ENCODE peak calls at places on chromosomes 13 and 19, in four cellular contexts. L, Z, I and K are unnamed samples.

GRCh38 chr19:19627442-19627715 is 641 bp downstream of the LPAR2 start:
- DNase-seq in L (no peak), Z (no peak), I (no peak), K (no peak)

GRCh38 chr13:78649997-78650724 is 8.8 kb downstream of the OBI1 start:
- DNase-seq in L (no peak), Z (no peak), I (no peak), K (no peak)

GRCh38 chr19:623175-623916 is 10.0 kb downstream of the POLRMT start:
- DNase-seq in L (no peak), I (no peak), Z (no peak), K (no peak)

GRCh38 chr13:96003304-96003703 is 49.9 kb downstream of the UGGT2 start:
- DNase-seq in Z (peak; percentile 29), I (no peak), L (no peak), K (no peak)

GRCh38 chr13:60226507-60226906 is 62.8 kb upstream of the DIAPH3 start:
- DNase-seq in Z (peak; percentile 53), I (no peak), L (peak; percentile 70), K (no peak)

GRCh38 chr13:25111557-25111956 is 15.6 kb downstream of the PABPC3 start:
- DNase-seq in I (no peak), Z (no peak), L (no peak), K (no peak)

GRCh38 chr19:5343848-5344247 is 3.2 kb upstream of the PTPRS start:
- DNase-seq in L (no peak), I (no peak), Z (peak; percentile 56), K (no peak)

GRCh38 chr13:105334211-105334610 is 1201.3 kb downstream of the EFNB2 start:
- DNase-seq in Z (peak; percentile 41), L (no peak), I (no peak), K (no peak)

GRCh38 chr19:21128901-21129698 is 12.7 kb upstream of the ZNF431 start:
- DNase-seq in Z (peak; percentile 7), I (no peak), L (no peak), K (no peak)

GRCh38 chr13:42574011-42574410 is at the start of gene TNFSF11:
- DNase-seq in I (no peak), Z (peak; percentile 10), L (no peak), K (peak; percentile 71)

GRCh38 chr13:21232196-21232595 is 55.7 kb downstream of the MRPL57 start:
- DNase-seq in Z (peak; percentile 51), L (no peak), I (no peak), K (no peak)

GRCh38 chr19:19627716-19628498 is at the start of gene LPAR2:
- DNase-seq in I (no peak), L (no peak), Z (no peak), K (peak; percentile 87)

GRCh38 chr13:46062190-46062589 is 9.6 kb upstream of the ZC3H13 start:
- DNase-seq in L (no peak), Z (peak; percentile 24), I (no peak), K (no peak)

GRCh38 chr13:62747629-62748028 is 1332.0 kb upstream of the PCDH20 start:
- DNase-seq in I (no peak), L (peak; percentile 61), Z (no peak), K (no peak)

GRCh38 chr13:99878921-99879610 is 92.5 kb downstream of the ZIC5 start:
- DNase-seq in Z (no peak), L (no peak), I (no peak), K (no peak)

GRCh38 chr19:3367572-3368440 is 1.4 kb downstream of the NFIC start:
- DNase-seq in I (no peak), Z (no peak), L (no peak), K (no peak)

GRCh38 chr19:37218592-37218935 is 550 bp downstream of the ZNF383 start:
- DNase-seq in Z (peak; percentile 20), L (no peak), I (no peak), K (no peak)

GRCh38 chr19:6738726-6739389 is 622 bp upstream of the TRIP10 start:
- DNase-seq in Z (peak; percentile 44), I (no peak), L (no peak), K (peak; percentile 89)

GRCh38 chr19:30371960-30372824 is at the start of gene ZNF536:
- DNase-seq in Z (no peak), I (peak; percentile 75), L (no peak), K (no peak)

GRCh38 chr13:110311721-110312668 is 4.9 kb downstream of the COL4A2 start:
- DNase-seq in I (no peak), Z (peak; percentile 40), L (no peak), K (no peak)